ENCODE peak calls at places on chromosome 19, in nine cellular contexts. F is AG04450, J is caudate nucleus, C is neural progenitor cell, S is IMR-90, N is HL-60, L is spleen, I is ascending aorta, G is A549. U is an unnamed sample.

GRCh38 chr19:13843104-13843921 is 33.6 kb upstream of the NANOS3 start:
- DNase-seq in F (no peak), J (no peak), C (peak), S (peak), N (no peak), L (peak), I (peak), G (no peak), U (no peak)

GRCh38 chr19:41411682-41412265 is 14.2 kb downstream of the BCKDHA start:
- DNase-seq in F (no peak), J (peak), C (no peak), S (no peak), N (no peak), L (no peak), I (no peak), G (no peak), U (no peak)

GRCh38 chr19:4524808-4525562 is 6.7 kb upstream of the PLIN4 start:
- DNase-seq in F (no peak), J (no peak), C (peak), S (no peak), N (no peak), L (peak), I (no peak), G (peak), U (peak)

GRCh38 chr19:14347999-14348889 is 33.0 kb upstream of the ADGRE5 start:
- DNase-seq in F (no peak), J (peak), C (peak), S (no peak), N (no peak), L (peak), I (peak), G (peak), U (peak)

GRCh38 chr19:13796301-13797057 is 1.2 kb downstream of the ZSWIM4 start:
- DNase-seq in F (peak), J (no peak), C (peak), S (peak), N (no peak), L (peak), I (peak), G (peak), U (no peak)

GRCh38 chr19:4059931-4060620 is 6.6 kb downstream of the ZBTB7A start:
- DNase-seq in F (no peak), J (no peak), C (no peak), S (no peak), N (no peak), L (peak), I (no peak), G (no peak), U (peak)

GRCh38 chr19:10105241-10106099 is 692 bp upstream of the PPAN start:
- DNase-seq in F (no peak), J (no peak), C (no peak), S (no peak), N (peak), L (no peak), I (peak), G (no peak), U (no peak)

GRCh38 chr19:14517840-14518505 is at the start of gene DNAJB1:
- DNase-seq in F (no peak), J (peak), C (peak), S (peak), N (no peak), L (peak), I (peak), G (peak), U (peak)

GRCh38 chr19:40284501-40285352 is at the start of gene AKT2:
- DNase-seq in F (peak), J (peak), C (peak), S (peak), N (no peak), L (peak), I (no peak), G (peak), U (peak)

GRCh38 chr19:1672038-1672768 is 19.8 kb upstream of the TCF3 start:
- DNase-seq in F (no peak), J (no peak), C (peak), S (peak), N (peak), L (peak), I (no peak), G (peak), U (peak)
- H3K27ac ChIP-seq in F (no peak), J (no peak), C (no peak), S (no peak), N (peak), L (peak), I (no peak), G (peak), U (peak)

GRCh38 chr19:32909257-32909656 is 39.7 kb upstream of the SLC7A9 start:
- DNase-seq in F (no peak), J (no peak), C (no peak), S (no peak), N (no peak), L (no peak), I (no peak), G (no peak), U (no peak)

GRCh38 chr19:32910094-32910493 is 40.5 kb upstream of the SLC7A9 start:
- DNase-seq in F (no peak), J (no peak), C (no peak), S (no peak), N (no peak), L (no peak), I (no peak), G (no peak), U (no peak)

GRCh38 chr19:32910874-32911273 is 41.3 kb upstream of the SLC7A9 start:
- DNase-seq in F (no peak), J (no peak), C (no peak), S (peak), N (no peak), L (no peak), I (no peak), G (no peak), U (no peak)

GRCh38 chr19:32911467-32911866 is 41.9 kb upstream of the SLC7A9 start:
- DNase-seq in F (no peak), J (no peak), C (no peak), S (no peak), N (no peak), L (no peak), I (no peak), G (no peak), U (no peak)

DNA sequence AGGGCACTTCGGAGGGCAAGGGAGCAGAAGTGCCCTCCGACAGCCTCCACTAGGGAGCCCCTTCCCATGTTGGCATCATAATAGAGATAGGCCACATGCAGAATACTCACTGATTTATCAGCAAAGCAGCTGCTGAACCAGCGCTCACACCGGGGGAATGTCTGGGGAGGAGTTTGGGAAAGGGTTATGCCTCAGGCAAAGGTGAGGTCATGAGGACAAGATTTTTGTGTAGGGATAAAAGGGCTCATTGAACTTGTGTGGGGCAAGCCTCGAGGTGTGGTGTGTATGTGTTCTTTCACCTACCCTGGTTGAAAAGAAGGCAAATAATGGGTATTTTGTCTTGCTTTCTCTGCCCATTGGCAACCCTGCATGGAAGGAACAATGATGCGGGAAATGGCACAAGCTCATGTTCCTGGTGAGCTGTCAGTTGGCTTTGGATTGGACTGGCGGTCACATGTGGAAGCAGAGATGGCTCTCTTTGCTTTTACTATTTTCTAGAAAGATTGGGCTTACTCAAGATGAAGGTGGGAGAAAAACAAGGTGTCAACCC is 39.1 kb upstream of the SLC7A9 start:
- DNase-seq in F (no peak), J (no peak), C (no peak), S (no peak), N (no peak), L (no peak), I (no peak), G (no peak), U (no peak)
- H3K27ac ChIP-seq in F (no peak), J (no peak), C (no peak), S (no peak), N (no peak), L (no peak), I (no peak), G (no peak), U (no peak)

GRCh38 chr19:5557691-5558090 is 10.1 kb downstream of the TINCR start:
- DNase-seq in F (no peak), J (no peak), C (no peak), S (no peak), N (no peak), L (no peak), I (no peak), G (no peak), U (no peak)
- H3K27ac ChIP-seq in F (no peak), J (no peak), C (no peak), S (no peak), N (no peak), L (no peak), I (no peak), G (no peak), U (no peak)

GRCh38 chr19:46823049-46823448 is 27.6 kb downstream of the AP2S1 start:
- DNase-seq in F (no peak), J (no peak), C (peak), S (no peak), N (no peak), L (no peak), I (no peak), G (no peak), U (no peak)

GRCh38 chr19:46818812-46819211 is 30.4 kb upstream of the SLC1A5 start:
- DNase-seq in F (no peak), J (no peak), C (no peak), S (peak), N (no peak), L (no peak), I (no peak), G (no peak), U (no peak)

GRCh38 chr19:46824887-46825730 is 25.5 kb downstream of the AP2S1 start:
- DNase-seq in F (no peak), J (no peak), C (no peak), S (no peak), N (no peak), L (peak), I (no peak), G (no peak), U (peak)

GRCh38 chr19:46825731-46826055 is 25.0 kb downstream of the AP2S1 start:
- DNase-seq in F (no peak), J (no peak), C (no peak), S (no peak), N (no peak), L (no peak), I (no peak), G (no peak), U (no peak)

DNA sequence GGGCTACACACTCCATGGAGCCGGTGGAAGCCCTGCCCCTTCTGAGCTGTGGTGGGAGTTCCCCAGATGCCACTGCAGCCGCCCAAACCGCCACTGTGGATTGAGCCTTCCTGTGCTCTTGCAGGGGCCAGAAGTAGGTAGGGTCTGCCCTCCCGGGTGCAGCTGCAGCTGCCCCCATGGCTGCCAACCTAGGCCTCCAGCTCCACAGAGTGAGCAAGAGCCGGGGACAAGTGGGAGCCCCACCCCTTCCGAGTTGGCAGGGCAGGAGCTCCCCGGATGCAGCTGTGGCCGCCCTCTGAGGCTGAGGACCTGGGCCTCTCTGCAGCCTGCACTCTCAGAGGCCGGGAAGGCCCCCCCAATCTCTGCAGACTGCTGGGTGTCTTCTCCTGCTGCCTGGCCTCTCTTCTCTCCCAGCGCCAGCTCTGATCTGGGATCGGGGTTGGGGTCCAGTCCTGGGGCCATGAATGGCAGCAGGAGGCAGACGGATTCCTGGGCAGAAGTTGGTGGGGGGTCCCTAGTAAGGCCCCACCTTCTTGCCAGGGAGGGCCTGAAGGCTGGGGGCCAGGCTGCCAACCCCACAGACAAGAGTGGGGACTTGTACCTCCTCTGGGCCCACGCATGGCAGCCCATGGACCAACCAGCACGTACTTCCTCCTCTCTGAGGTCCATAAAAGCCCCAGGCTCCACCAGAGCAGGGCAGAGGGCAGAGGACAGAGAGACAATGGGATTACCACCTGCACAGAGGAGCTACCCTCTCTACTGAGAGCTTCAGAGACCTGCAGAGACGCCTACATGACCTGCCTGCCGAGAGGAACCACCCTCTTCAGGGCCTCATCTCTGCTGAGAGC is 28.9 kb downstream of the AP2S1 start:
- DNase-seq in F (no peak), J (no peak), C (peak), S (no peak), N (no peak), L (peak), I (no peak), G (no peak), U (peak)
- H3K27ac ChIP-seq in F (no peak), J (no peak), C (no peak), S (no peak), N (peak), L (peak), I (no peak), G (peak), U (no peak)

DNA sequence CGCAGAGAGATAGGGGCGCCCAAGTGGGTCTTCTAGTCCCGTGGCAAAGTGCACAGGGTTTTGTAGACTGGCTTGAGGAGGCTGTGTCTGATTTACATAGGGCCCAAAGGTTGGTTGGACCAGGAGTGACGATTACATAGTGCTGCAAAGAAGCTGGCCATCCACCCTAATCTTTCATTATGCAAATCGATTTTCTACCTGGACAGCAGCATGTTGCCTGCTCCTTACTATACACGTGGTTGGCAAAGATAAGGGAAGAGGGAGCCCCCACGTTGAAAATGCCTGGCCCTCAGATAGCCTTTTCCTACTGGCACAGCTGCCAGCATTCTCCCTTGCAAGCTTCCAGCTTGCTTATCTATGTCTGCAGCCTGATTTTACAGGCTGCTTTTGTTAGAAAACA is 28.4 kb downstream of the OR10H4 start:
- DNase-seq in F (no peak), J (no peak), C (no peak), S (no peak), N (no peak), L (no peak), I (no peak), G (no peak), U (no peak)
- H3K27ac ChIP-seq in F (no peak), J (no peak), C (no peak), S (no peak), N (no peak), L (no peak), I (no peak), G (no peak), U (no peak)

DNA sequence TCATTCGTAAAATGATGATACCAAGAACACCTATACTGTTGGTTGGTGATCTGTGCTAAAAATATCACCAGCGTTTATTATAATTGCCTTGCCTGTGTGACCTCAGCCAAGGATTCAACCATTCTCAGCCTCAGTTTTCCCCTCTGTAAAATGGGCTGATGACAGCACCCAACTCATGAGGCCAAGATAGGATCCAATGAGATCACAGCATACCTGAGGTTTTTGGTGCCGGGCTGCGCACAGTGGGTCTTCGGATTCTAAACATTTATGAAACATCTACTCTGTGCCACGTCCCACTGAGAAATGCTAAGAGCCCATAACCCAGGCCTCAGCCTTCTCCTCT is 1.8 kb downstream of the FCER2 start:
- DNase-seq in F (no peak), J (no peak), C (no peak), S (no peak), N (no peak), L (no peak), I (no peak), G (no peak), U (no peak)
- H3K27ac ChIP-seq in F (no peak), J (no peak), C (no peak), S (no peak), N (no peak), L (peak), I (no peak), G (no peak), U (no peak)

GRCh38 chr19:12721656-12722565 is 1.8 kb downstream of the TNPO2 start:
- DNase-seq in F (peak), J (peak), C (peak), S (peak), N (peak), L (peak), I (peak), G (peak), U (peak)

GRCh38 chr19:12720851-12721655 is 2.7 kb downstream of the TNPO2 start:
- DNase-seq in F (no peak), J (no peak), C (peak), S (no peak), N (no peak), L (no peak), I (no peak), G (no peak), U (no peak)

GRCh38 chr19:12722566-12723382 is 958 bp downstream of the TNPO2 start:
- DNase-seq in F (peak), J (peak), C (peak), S (peak), N (peak), L (peak), I (peak), G (peak), U (peak)

GRCh38 chr19:12723383-12723642 is 419 bp downstream of the TNPO2 start:
- DNase-seq in F (no peak), J (no peak), C (peak), S (peak), N (no peak), L (no peak), I (no peak), G (no peak), U (no peak)

GRCh38 chr19:12720296-12720695 is 3.4 kb downstream of the TNPO2 start:
- DNase-seq in F (no peak), J (no peak), C (no peak), S (no peak), N (no peak), L (no peak), I (no peak), G (no peak), U (no peak)
- H3K27ac ChIP-seq in F (peak), J (peak), C (no peak), S (peak), N (no peak), L (peak), I (peak), G (no peak), U (peak)

U was measured in CD8-positive, alpha-beta memory T cell.